ENCODE peak calls at places on chromosomes 5 and 9, in nine cellular contexts. N, R, Y, W, P, L, X, M and C are unnamed samples.

GRCh38 chr9:33192493-33193245 is 25.5 kb upstream of the B4GALT1 start:
- DNase-seq in N (no peak), R (no peak), Y (no peak), W (no peak), P (no peak), L (no peak), X (no peak), M (no peak), C (no peak)

GRCh38 chr5:67815455-67816391 is 399.8 kb upstream of the PIK3R1 start:
- DNase-seq in N (no peak), R (no peak), Y (no peak), W (no peak), P (peak), L (no peak), X (no peak), M (no peak), C (no peak)

GRCh38 chr5:164013077-164013670 is 507.8 kb downstream of the MAT2B start:
- DNase-seq in N (peak), R (no peak), Y (peak), W (peak), P (peak), L (no peak), X (peak), M (peak), C (no peak)

GRCh38 chr5:76724871-76725270 is 8.9 kb downstream of the F2R start:
- DNase-seq in N (no peak), R (no peak), Y (peak), W (no peak), P (no peak), L (no peak), X (no peak), M (no peak), C (no peak)

GRCh38 chr5:16603295-16603694 is 13.5 kb downstream of the RETREG1 start:
- DNase-seq in N (no peak), R (no peak), Y (no peak), W (no peak), P (no peak), L (no peak), X (no peak), M (no peak), C (no peak)

GRCh38 chr9:121282309-121283071 is 14.5 kb downstream of the GSN start:
- DNase-seq in N (peak), R (peak), Y (no peak), W (no peak), P (peak), L (no peak), X (no peak), M (peak), C (peak)

GRCh38 chr9:15513335-15513734 is 2.6 kb upstream of the PSIP1 start:
- DNase-seq in N (no peak), R (no peak), Y (peak), W (peak), P (no peak), L (no peak), X (peak), M (no peak), C (no peak)

GRCh38 chr5:135492319-135492626 is 40.1 kb upstream of the TIFAB start:
- DNase-seq in N (no peak), R (no peak), Y (no peak), W (no peak), P (no peak), L (no peak), X (no peak), M (no peak), C (no peak)

GRCh38 chr9:73176450-73176875 is 24.8 kb downstream of the ANXA1 start:
- DNase-seq in N (no peak), R (no peak), Y (peak), W (no peak), P (no peak), L (no peak), X (no peak), M (no peak), C (no peak)

GRCh38 chr9:116208417-116209232 is 55.0 kb downstream of the PAPPA start:
- DNase-seq in N (no peak), R (no peak), Y (no peak), W (no peak), P (no peak), L (no peak), X (no peak), M (no peak), C (no peak)

GRCh38 chr9:127717766-127718165 is 1.9 kb downstream of the TTC16 start:
- DNase-seq in N (no peak), R (no peak), Y (no peak), W (no peak), P (no peak), L (no peak), X (no peak), M (no peak), C (no peak)

GRCh38 chr9:125428515-125429467 is 167.2 kb downstream of the GAPVD1 start:
- DNase-seq in N (peak), R (no peak), Y (no peak), W (peak), P (no peak), L (no peak), X (no peak), M (no peak), C (no peak)

GRCh38 chr9:134158242-134158641 is 6.1 kb downstream of the RNU6ATAC start:
- DNase-seq in N (no peak), R (no peak), Y (no peak), W (no peak), P (no peak), L (no peak), X (no peak), M (no peak), C (no peak)

GRCh38 chr5:160312139-160312959 is at the start of gene CCNJL:
- DNase-seq in N (no peak), R (peak), Y (peak), W (peak), P (no peak), L (no peak), X (peak), M (peak), C (no peak)

GRCh38 chr5:160310140-160310909 is 2.0 kb downstream of the CCNJL start:
- DNase-seq in N (no peak), R (no peak), Y (no peak), W (no peak), P (no peak), L (no peak), X (no peak), M (no peak), C (no peak)

GRCh38 chr5:160312960-160313734 is 783 bp upstream of the CCNJL start:
- DNase-seq in N (no peak), R (no peak), Y (peak), W (no peak), P (no peak), L (no peak), X (no peak), M (no peak), C (no peak)

GRCh38 chr5:160310910-160311295 is 1.5 kb downstream of the CCNJL start:
- DNase-seq in N (no peak), R (no peak), Y (no peak), W (no peak), P (no peak), L (no peak), X (no peak), M (no peak), C (no peak)

GRCh38 chr5:160311491-160312138 is 749 bp downstream of the CCNJL start:
- DNase-seq in N (no peak), R (peak), Y (no peak), W (no peak), P (no peak), L (no peak), X (peak), M (no peak), C (no peak)
- TF ChIP-seq POLR2A in N (no peak), R (no peak), Y (no peak), W (no peak), P (no peak), L (no peak), X (no peak), M (peak), C (no peak)

GRCh38 chr9:101029300-101030021 is 934 bp downstream of the PLPPR1 start:
- DNase-seq in N (no peak), R (no peak), Y (no peak), W (no peak), P (no peak), L (no peak), X (no peak), M (no peak), C (no peak)
- H3K4me3 ChIP-seq in N (peak), R (no peak), Y (peak), W (no peak), P (no peak), L (peak), X (peak), M (peak), C (peak)

GRCh38 chr9:84343111-84343521 is 2.6 kb upstream of the SLC28A3 start:
- DNase-seq in N (no peak), R (no peak), Y (no peak), W (no peak), P (no peak), L (no peak), X (no peak), M (no peak), C (no peak)
- TF ChIP-seq EP300 in N (no peak), R (no peak), Y (no peak), W (peak), P (no peak), L (no peak), X (no peak), M (no peak), C (no peak)

DNA sequence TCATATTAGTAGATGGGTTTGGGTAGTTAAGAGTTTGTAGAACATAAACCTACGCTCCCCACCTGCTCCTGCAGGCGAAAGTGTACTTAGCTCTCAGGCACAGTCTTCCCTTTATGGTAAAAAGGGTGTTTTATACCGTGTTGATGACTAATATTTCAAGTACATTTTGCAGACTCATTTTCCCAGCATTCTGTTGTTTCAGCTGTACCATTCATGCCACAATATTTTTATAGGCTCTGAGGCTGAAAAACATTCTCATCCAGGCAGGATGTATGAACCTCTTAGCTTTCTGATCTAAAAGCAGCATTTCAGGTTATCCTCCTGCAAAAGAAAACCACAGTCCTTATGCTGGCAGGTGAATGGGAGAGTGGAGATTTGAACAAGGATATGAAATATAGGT is 231.4 kb downstream of the NR2F1-AS1 start:
- DNase-seq in N (no peak), R (no peak), Y (no peak), W (no peak), P (no peak), L (no peak), X (no peak), M (no peak), C (no peak)
- TF ChIP-seq POLR2A in N (no peak), R (no peak), Y (no peak), W (no peak), P (no peak), L (no peak), X (no peak), M (no peak), C (no peak)

GRCh38 chr5:73451218-73452130 is 2.9 kb upstream of the FOXD1 start:
- DNase-seq in N (no peak), R (peak), Y (no peak), W (peak), P (no peak), L (peak), X (peak), M (peak), C (no peak)
- H3K4me3 ChIP-seq in N (peak), R (no peak), Y (peak), W (peak), P (peak), L (peak), X (peak), M (peak), C (peak)

GRCh38 chr9:4590430-4591122 is 71.5 kb upstream of the PLPP6 start:
- DNase-seq in N (no peak), R (no peak), Y (no peak), W (no peak), P (no peak), L (no peak), X (no peak), M (no peak), C (no peak)

GRCh38 chr9:4585135-4585534 is 77.0 kb upstream of the PLPP6 start:
- DNase-seq in N (no peak), R (no peak), Y (no peak), W (no peak), P (no peak), L (no peak), X (no peak), M (no peak), C (no peak)

GRCh38 chr9:4591123-4591500 is 71.0 kb upstream of the PLPP6 start:
- DNase-seq in N (no peak), R (no peak), Y (no peak), W (no peak), P (no peak), L (no peak), X (no peak), M (no peak), C (no peak)

GRCh38 chr9:4592325-4592724 is 69.8 kb upstream of the PLPP6 start:
- DNase-seq in N (no peak), R (no peak), Y (no peak), W (no peak), P (no peak), L (no peak), X (no peak), M (no peak), C (no peak)

DNA sequence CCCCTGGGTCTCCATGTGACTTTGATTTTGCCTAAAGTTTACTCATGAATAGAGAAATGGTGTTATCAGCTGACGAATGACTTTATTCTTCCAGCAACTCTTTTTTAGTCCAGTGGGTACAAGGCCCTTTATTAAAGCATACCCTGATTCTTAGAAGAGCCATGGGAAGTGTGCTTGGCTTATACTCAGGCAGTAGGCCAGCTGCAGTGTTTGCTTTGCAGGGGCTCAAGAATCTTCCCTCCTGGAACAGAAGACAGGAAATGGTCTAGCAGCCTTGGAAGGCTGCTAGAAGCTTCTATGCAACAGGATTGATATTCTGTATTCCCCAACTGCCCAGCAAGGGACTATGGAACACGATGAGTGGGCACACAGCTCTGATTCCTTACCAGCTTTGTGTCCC is 73.4 kb upstream of the PLPP6 start:
- DNase-seq in N (no peak), R (no peak), Y (no peak), W (no peak), P (no peak), L (no peak), X (no peak), M (no peak), C (no peak)
- TF ChIP-seq EP300 in N (no peak), R (no peak), Y (no peak), W (no peak), P (no peak), L (no peak), X (no peak), M (no peak), C (no peak)